ENCODE peak calls at places on chromosomes 3 and 15, in eight cellular contexts. M is kidney, O is lower lobe of right lung, A is psoas muscle, D is BJ, Z is foreskin fibroblast, Y is upper lobe of right lung, C is heart left ventricle. H is an unnamed sample.
A peak's percentile ranks its signal among the peaks of the same experiment; 100 is the strongest.

GRCh38 chr3:140128217-140129137 is 193.5 kb downstream of the CLSTN2 start:
- DNase-seq in M (no peak), O (peak; percentile 47), A (peak; percentile 21), D (no peak), Z (peak; percentile 18), Y (peak; percentile 67), C (peak; percentile 43), H (no peak)

GRCh38 chr3:43742935-43743334 is 52.2 kb downstream of the ABHD5 start:
- DNase-seq in M (no peak), O (no peak), A (no peak), D (no peak), Z (peak; percentile 86), Y (no peak), C (no peak), H (no peak)

GRCh38 chr3:27623085-27623753 is 98.9 kb downstream of the EOMES start:
- DNase-seq in M (no peak), O (no peak), A (no peak), D (no peak), Z (peak; percentile 48), Y (no peak), C (no peak), H (no peak)

GRCh38 chr15:74311734-74312444 is 55.6 kb downstream of the CYP11A1 start:
- DNase-seq in M (no peak), O (no peak), A (no peak), D (no peak), Z (peak; percentile 56), Y (no peak), C (peak; percentile 51), H (no peak)

GRCh38 chr3:29649815-29650547 is 369.1 kb downstream of the RBMS3 start:
- DNase-seq in M (no peak), O (peak; percentile 49), A (no peak), D (no peak), Z (peak; percentile 35), Y (no peak), C (peak; percentile 39), H (no peak)

GRCh38 chr15:41564286-41564959 is 5.4 kb downstream of the TYRO3 start:
- DNase-seq in M (no peak), O (no peak), A (no peak), D (no peak), Z (peak; percentile 11), Y (no peak), C (no peak), H (no peak)

GRCh38 chr15:58627046-58627445 is 122.5 kb downstream of the ADAM10 start:
- DNase-seq in M (no peak), O (no peak), A (no peak), D (no peak), Z (no peak), Y (no peak), C (no peak), H (no peak)

GRCh38 chr3:33113772-33114621 is at the start of gene CRTAP:
- DNase-seq in M (peak; percentile 99), O (peak; percentile 98), A (peak; percentile 97), D (peak; percentile 80), Z (peak; percentile 99), Y (peak; percentile 99), C (peak; percentile 98), H (peak; percentile 87)

GRCh38 chr3:65285956-65286355 is 598.2 kb upstream of the ADAMTS9 start:
- DNase-seq in M (no peak), O (no peak), A (no peak), D (no peak), Z (no peak), Y (no peak), C (no peak), H (no peak)

GRCh38 chr3:128579927-128580326 is 70.7 kb downstream of the RPN1 start:
- DNase-seq in M (no peak), O (no peak), A (no peak), D (no peak), Z (no peak), Y (no peak), C (no peak), H (no peak)

GRCh38 chr3:179410317-179410716 is 41.0 kb downstream of the GNB4 start:
- DNase-seq in M (no peak), O (no peak), A (no peak), D (no peak), Z (peak; percentile 34), Y (no peak), C (no peak), H (no peak)

GRCh38 chr3:120742198-120743080 is at the start of the genes GTF2E1 and RABL3:
- DNase-seq in M (peak; percentile 97), O (peak; percentile 97), A (peak; percentile 96), D (peak; percentile 99), Z (peak; percentile 99), Y (peak; percentile 96), C (peak; percentile 97), H (peak; percentile 99)

GRCh38 chr3:120741837-120742197 is 499 bp downstream of the RABL3 start:
- DNase-seq in M (no peak), O (no peak), A (no peak), D (no peak), Z (no peak), Y (no peak), C (no peak), H (no peak)

GRCh38 chr3:120743556-120744195 is 1.1 kb downstream of the GTF2E1 start:
- DNase-seq in M (no peak), O (no peak), A (no peak), D (no peak), Z (peak; percentile 52), Y (no peak), C (no peak), H (no peak)

GRCh38 chr3:120743081-120743365 is 479 bp downstream of the GTF2E1 start:
- DNase-seq in M (no peak), O (no peak), A (no peak), D (no peak), Z (no peak), Y (no peak), C (no peak), H (no peak)

DNA sequence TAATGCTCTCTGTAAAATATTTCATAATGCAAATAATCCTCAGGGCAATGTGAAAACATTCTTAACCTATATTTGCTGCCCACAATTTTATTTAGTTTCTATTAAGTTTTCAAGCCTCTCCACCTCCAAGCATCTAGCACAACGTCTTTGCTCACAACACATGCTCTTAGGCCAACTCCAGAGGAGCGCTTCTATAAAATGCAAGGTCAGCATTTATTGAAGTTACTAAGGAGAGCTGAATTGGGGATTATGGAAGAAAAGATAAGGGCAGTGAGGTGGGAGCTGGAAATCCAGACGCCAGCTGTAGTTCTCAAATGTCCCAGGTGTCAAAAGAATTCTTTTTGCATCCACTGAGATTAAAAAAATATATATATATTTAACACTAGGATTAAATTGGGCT is 996 bp downstream of the RABL3 start:
- DNase-seq in M (no peak), O (no peak), A (no peak), D (no peak), Z (no peak), Y (no peak), C (no peak), H (no peak)
- H3K4me3 ChIP-seq in M (peak overlapping the region; percentile 96), O (peak overlapping the region; percentile 98), A (peak overlapping the region; percentile 80), D (peak overlapping the region; percentile 71), Z (peak overlapping the region; percentile 64), Y (peak overlapping the region; percentile 93), C (peak overlapping the region; percentile 85), H (no peak overlapping the region)

DNA sequence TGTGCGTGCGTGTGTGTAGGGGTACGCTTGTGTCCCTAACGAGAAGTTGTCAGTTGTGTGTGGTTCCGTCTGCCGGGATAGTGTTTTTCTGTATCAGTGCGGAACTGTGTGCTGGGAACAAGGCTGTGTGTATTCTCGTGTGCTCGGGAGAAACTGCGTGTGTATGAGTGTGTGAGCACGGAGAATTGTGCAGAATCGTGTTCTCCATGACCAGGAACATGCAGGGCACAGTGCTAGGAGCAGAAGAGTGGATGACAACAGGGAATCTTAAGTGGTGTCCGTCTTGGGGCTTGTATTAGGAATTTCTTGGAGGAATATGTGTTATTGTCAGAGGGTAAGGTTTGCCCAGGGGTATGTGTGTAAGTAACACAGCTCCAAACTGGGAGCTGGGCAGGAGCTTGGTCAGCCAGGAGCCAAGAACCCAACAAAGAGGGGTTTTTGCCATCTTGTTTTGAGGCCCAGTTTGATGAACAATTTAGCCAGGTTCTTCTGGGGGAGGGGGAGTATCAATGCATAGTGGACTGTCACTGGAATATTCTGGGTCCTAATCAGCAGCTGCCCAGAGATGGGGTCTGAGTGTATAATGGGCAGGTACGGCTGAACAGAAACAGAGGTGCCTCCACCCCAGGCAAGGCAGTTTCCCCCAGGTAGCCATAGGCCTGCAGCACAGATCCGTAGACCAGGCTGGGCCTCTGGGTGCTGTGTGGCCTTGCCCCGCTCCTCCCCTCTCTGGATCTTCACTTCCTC is 2.2 kb downstream of the ISL2 start:
- DNase-seq in M (no peak), O (no peak), A (no peak), D (no peak), Z (peak; percentile 62), Y (no peak), C (no peak), H (no peak)
- H3K4me3 ChIP-seq in M (no peak overlapping the region), O (no peak overlapping the region), A (peak overlapping the region; percentile 39), D (peak overlapping the region; percentile 74), Z (peak overlapping the region; percentile 89), Y (no peak overlapping the region), C (peak overlapping the region; percentile 11), H (no peak overlapping the region)

GRCh38 chr15:76217867-76218217 is 93.4 kb downstream of the ETFA start:
- DNase-seq in M (no peak), O (no peak), A (no peak), D (no peak), Z (no peak), Y (no peak), C (no peak), H (no peak)

GRCh38 chr15:76221085-76221767 is 90.0 kb downstream of the ETFA start:
- DNase-seq in M (no peak), O (no peak), A (no peak), D (no peak), Z (no peak), Y (no peak), C (no peak), H (no peak)

GRCh38 chr15:76222159-76222558 is 89.1 kb downstream of the ETFA start:
- DNase-seq in M (no peak), O (no peak), A (no peak), D (no peak), Z (no peak), Y (no peak), C (no peak), H (no peak)

DNA sequence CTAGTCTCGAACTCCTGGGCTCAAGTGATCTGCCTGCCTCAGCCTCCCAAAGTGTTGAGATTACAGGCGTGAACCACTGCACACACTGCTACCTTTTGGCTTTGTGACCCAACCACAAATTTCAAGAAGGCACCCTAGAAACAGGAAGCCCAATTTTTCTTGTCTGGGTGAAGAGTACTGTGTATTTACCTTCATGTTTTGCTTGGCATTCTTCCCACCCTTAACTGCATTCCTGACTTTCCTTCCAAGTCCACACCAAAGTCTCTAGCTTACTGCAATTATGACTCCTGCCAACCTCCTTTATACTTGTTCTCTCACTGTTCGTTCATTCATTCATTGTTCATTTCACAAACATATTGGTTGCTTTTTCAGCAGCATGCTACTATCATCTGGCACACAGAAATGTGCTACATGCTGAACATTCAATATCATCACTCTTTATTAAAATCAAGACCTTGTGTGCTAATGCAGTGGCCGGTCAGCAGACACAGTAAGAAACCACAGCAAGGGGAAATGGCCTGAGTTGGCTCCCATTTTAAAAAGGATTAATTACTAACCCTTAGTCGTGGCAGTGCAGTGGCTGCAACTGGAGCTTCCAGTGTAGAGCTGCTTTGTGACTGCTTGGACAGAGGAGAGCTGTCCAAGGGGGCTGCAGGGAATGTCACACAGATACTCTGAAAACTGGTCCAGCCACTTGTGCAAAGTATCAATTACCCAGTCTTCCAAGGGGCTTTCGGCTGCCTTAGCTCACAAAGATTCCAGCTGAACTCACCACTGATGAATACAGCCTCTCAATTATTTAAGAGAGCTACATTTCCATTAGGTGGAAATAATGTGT is 94.0 kb downstream of the ETFA start:
- DNase-seq in M (no peak), O (no peak), A (no peak), D (no peak), Z (peak; percentile 46), Y (no peak), C (no peak), H (peak; percentile 3)
- H3K4me3 ChIP-seq in M (no peak overlapping the region), O (no peak overlapping the region), A (no peak overlapping the region), D (no peak overlapping the region), Z (no peak overlapping the region), Y (no peak overlapping the region), C (no peak overlapping the region), H (no peak overlapping the region)

GRCh38 chr15:98154863-98155262 is 194.4 kb downstream of the ARRDC4 start:
- DNase-seq in M (no peak), O (no peak), A (no peak), D (peak; percentile 96), Z (peak; percentile 85), Y (no peak), C (no peak), H (peak; percentile 28)
- H3K4me3 ChIP-seq in M (no peak overlapping the region), O (no peak overlapping the region), A (no peak overlapping the region), D (no peak overlapping the region), Z (no peak overlapping the region), Y (no peak overlapping the region), C (no peak overlapping the region), H (no peak overlapping the region)

H was measured in AG09309.